ENCODE peak calls at places on chromosomes 2 and 18, in six cellular contexts. M, U, G, V, A and T are unnamed samples.

GRCh38 chr18:63090334-63090733 is 229.2 kb downstream of the BCL2 start:
- DNase-seq in M (no peak), U (no peak), G (no peak), V (no peak), A (no peak), T (no peak)

GRCh38 chr2:137202310-137202709 is 437.0 kb downstream of the THSD7B start:
- DNase-seq in M (no peak), U (peak; percentile 3), G (peak; percentile 66), V (no peak), A (no peak), T (no peak)

GRCh38 chr2:75415141-75415540 is 145.6 kb downstream of the EVA1A start:
- DNase-seq in M (no peak), U (no peak), G (no peak), V (no peak), A (no peak), T (no peak)

GRCh38 chr18:36212301-36212977 is 25.1 kb downstream of the MOCOS start:
- DNase-seq in M (peak; percentile 27), U (no peak), G (no peak), V (no peak), A (no peak), T (peak; percentile 6)

GRCh38 chr2:207188601-207189000 is 22.9 kb upstream of the KLF7 start:
- DNase-seq in M (no peak), U (no peak), G (peak; percentile 80), V (peak; percentile 17), A (no peak), T (peak; percentile 67)

GRCh38 chr18:44589709-44590108 is 91.0 kb upstream of the SETBP1 start:
- DNase-seq in M (no peak), U (peak; percentile 15), G (peak; percentile 75), V (no peak), A (no peak), T (peak; percentile 84)

GRCh38 chr2:33426666-33427231 is 49.7 kb upstream of the RASGRP3 start:
- DNase-seq in M (no peak), U (peak; percentile 17), G (peak; percentile 38), V (no peak), A (no peak), T (peak; percentile 65)

GRCh38 chr2:28398101-28398834 is 5.6 kb downstream of the FOSL2 start:
- DNase-seq in M (no peak), U (no peak), G (no peak), V (no peak), A (no peak), T (peak; percentile 75)

GRCh38 chr2:102967451-102967850 is 205.6 kb downstream of the TMEM182 start:
- DNase-seq in M (no peak), U (peak; percentile 12), G (peak; percentile 87), V (no peak), A (no peak), T (peak; percentile 83)

GRCh38 chr18:76721207-76721996 is 101.0 kb upstream of the ZNF236 start:
- DNase-seq in M (no peak), U (no peak), G (no peak), V (no peak), A (no peak), T (no peak)

GRCh38 chr18:41131050-41131449 is 824.0 kb upstream of the PIK3C3 start:
- DNase-seq in M (no peak), U (no peak), G (no peak), V (no peak), A (no peak), T (no peak)

GRCh38 chr2:147385600-147385999 is 459.2 kb upstream of the ACVR2A start:
- DNase-seq in M (no peak), U (no peak), G (no peak), V (peak; percentile 12), A (no peak), T (no peak)

GRCh38 chr2:147017976-147018645 is 826.7 kb upstream of the ACVR2A start:
- DNase-seq in M (no peak), U (no peak), G (no peak), V (no peak), A (no peak), T (peak; percentile 33)

GRCh38 chr2:106695919-106696318 is 190.0 kb downstream of the ST6GAL2 start:
- DNase-seq in M (no peak), U (no peak), G (no peak), V (no peak), A (no peak), T (no peak)

GRCh38 chr2:159256159-159256558 is 30.3 kb downstream of the WDSUB1 start:
- DNase-seq in M (no peak), U (no peak), G (no peak), V (no peak), A (no peak), T (no peak)

GRCh38 chr18:7360606-7361170 is 129.8 kb downstream of the LRRC30 start:
- DNase-seq in M (no peak), U (no peak), G (no peak), V (no peak), A (no peak), T (no peak)

GRCh38 chr2:203376173-203376572 is 48.0 kb downstream of the ABI2 start:
- DNase-seq in M (no peak), U (no peak), G (no peak), V (no peak), A (no peak), T (no peak)
- H3K79me2 ChIP-seq in M (peaks cover 76% of the 10 kb centered on the region), U (no peaks in the 10 kb centered on the region), G (peaks cover 8% of the 10 kb centered on the region), V (no peaks in the 10 kb centered on the region), A (peaks cover 28% of the 10 kb centered on the region), T (peaks cover 75% of the 10 kb centered on the region)

GRCh38 chr2:47801118-47801517 is 18.2 kb downstream of the MSH6 start:
- DNase-seq in M (no peak), U (no peak), G (no peak), V (no peak), A (no peak), T (no peak)
- H3F3A ChIP-seq in M (peaks cover 80% of the 10 kb centered on the region), U (peaks cover 46% of the 10 kb centered on the region), G (no peaks in the 10 kb centered on the region), V (peaks cover 10% of the 10 kb centered on the region), A (peaks cover 47% of the 10 kb centered on the region), T (peaks cover 65% of the 10 kb centered on the region)

GRCh38 chr18:75251466-75251865 is 40.9 kb downstream of the TSHZ1 start:
- DNase-seq in M (no peak), U (no peak), G (no peak), V (no peak), A (no peak), T (no peak)

GRCh38 chr18:75252136-75252535 is 41.5 kb downstream of the TSHZ1 start:
- DNase-seq in M (no peak), U (no peak), G (no peak), V (no peak), A (no peak), T (no peak)

GRCh38 chr18:75255113-75255512 is 44.5 kb downstream of the TSHZ1 start:
- DNase-seq in M (no peak), U (no peak), G (no peak), V (no peak), A (no peak), T (no peak)

GRCh38 chr18:75253784-75254183 is 43.2 kb downstream of the TSHZ1 start:
- DNase-seq in M (no peak), U (no peak), G (no peak), V (no peak), A (no peak), T (peak; percentile 59)

GRCh38 chr18:75253043-75253442 is 42.4 kb downstream of the TSHZ1 start:
- DNase-seq in M (no peak), U (no peak), G (no peak), V (no peak), A (no peak), T (no peak)
- H3K4me2 ChIP-seq in M (no peak overlapping the region), U (no peak overlapping the region), G (no peak overlapping the region), V (no peak overlapping the region), A (no peak overlapping the region), T (peak overlapping the region; percentile 60)

GRCh38 chr2:119760876-119761275 is 1.2 kb downstream of the PTPN4 start:
- DNase-seq in M (no peak), U (no peak), G (peak; percentile 42), V (peak; percentile 51), A (no peak), T (peak; percentile 64)
- H3K79me2 ChIP-seq in M (peaks cover 58% of the 10 kb centered on the region), U (peaks cover 58% of the 10 kb centered on the region), G (peaks cover 60% of the 10 kb centered on the region), V (peaks cover 56% of the 10 kb centered on the region), A (peaks cover 56% of the 10 kb centered on the region), T (peaks cover 53% of the 10 kb centered on the region)

DNA sequence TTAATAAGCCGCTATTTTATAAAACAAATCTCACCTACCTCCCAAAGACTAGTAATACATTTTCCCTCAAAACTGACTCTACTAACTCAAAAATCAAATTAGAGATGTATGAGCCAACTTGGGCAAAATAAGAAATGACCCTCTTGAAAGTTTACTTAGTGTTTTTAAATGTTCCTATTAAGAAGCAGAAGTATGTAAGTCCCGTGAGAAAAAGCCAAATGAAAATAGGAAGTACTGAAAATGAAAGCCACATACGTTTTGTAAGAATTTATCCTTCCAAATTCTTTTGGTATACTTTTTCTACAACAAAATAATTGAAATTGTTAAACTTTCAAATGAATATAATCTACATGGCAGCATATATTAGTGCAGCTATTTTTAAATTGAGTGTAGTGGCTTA is 148.0 kb upstream of the ITGA4 start:
- DNase-seq in M (no peak), U (no peak), G (no peak), V (peak; percentile 49), A (no peak), T (no peak)
- H3F3A ChIP-seq in M (no peaks in the 10 kb centered on the region), U (no peaks in the 10 kb centered on the region), G (peaks cover 5% of the 10 kb centered on the region), V (peaks cover 94% of the 10 kb centered on the region), A (no peaks in the 10 kb centered on the region), T (no peaks in the 10 kb centered on the region)

GRCh38 chr2:143261986-143262784 is 133.0 kb downstream of the ARHGAP15 start:
- DNase-seq in M (no peak), U (no peak), G (no peak), V (no peak), A (no peak), T (peak; percentile 22)

GRCh38 chr2:143255899-143256298 is 126.7 kb downstream of the ARHGAP15 start:
- DNase-seq in M (no peak), U (no peak), G (no peak), V (no peak), A (no peak), T (no peak)

GRCh38 chr2:143263045-143263625 is 133.9 kb downstream of the ARHGAP15 start:
- DNase-seq in M (peak; percentile 16), U (no peak), G (peak; percentile 15), V (no peak), A (peak; percentile 58), T (no peak)

GRCh38 chr2:143258126-143258892 is 129.1 kb downstream of the ARHGAP15 start:
- DNase-seq in M (no peak), U (no peak), G (no peak), V (peak; percentile 13), A (peak; percentile 59), T (no peak)

GRCh38 chr2:143259368-143259958 is 130.2 kb downstream of the ARHGAP15 start:
- DNase-seq in M (peak; percentile 82), U (peak; percentile 49), G (peak; percentile 81), V (peak; percentile 65), A (peak; percentile 84), T (peak; percentile 83)
- H3K4me2 ChIP-seq in M (no peak overlapping the region), U (peak overlapping the region; percentile 46), G (no peak overlapping the region), V (peak overlapping the region; percentile 33), A (no peak overlapping the region), T (peak overlapping the region; percentile 55)